ENCODE peak calls at places on chromosomes 1 and 21, in eight cellular contexts. R is neural progenitor cell, D is NT2/D1, L is endodermal cell, A is IMR-90, J is HCT116, G is PC-3, K is adipocyte. W is an unnamed sample. For H3K36me3 and H3K4me1, the result is how much of the 10 kb centered on the place peaks cover.

GRCh38 chr21:41168391-41169257 is 664 bp downstream of the BACE2 start:
- DNase-seq in R (peak), D (no peak), L (peak), A (peak), J (no peak), G (peak), K (peak), W (peak)

GRCh38 chr1:215526147-215526845 is 40.8 kb upstream of the KCTD3 start:
- DNase-seq in R (peak), D (peak), L (no peak), A (peak), J (peak), G (peak), K (peak), W (no peak)

GRCh38 chr1:109891930-109892329 is 18.7 kb upstream of the CSF1 start:
- DNase-seq in R (no peak), D (no peak), L (no peak), A (no peak), J (no peak), G (no peak), K (no peak), W (no peak)

GRCh38 chr1:201093962-201094361 is 18.3 kb downstream of the CACNA1S start:
- DNase-seq in R (no peak), D (no peak), L (no peak), A (no peak), J (no peak), G (no peak), K (no peak), W (no peak)

GRCh38 chr1:54973205-54973921 is 7.1 kb upstream of the TMEM61 start:
- DNase-seq in R (peak), D (peak), L (peak), A (peak), J (peak), G (peak), K (peak), W (peak)

GRCh38 chr1:111738436-111739221 is 566 bp downstream of the INKA2 start:
- DNase-seq in R (peak), D (no peak), L (peak), A (peak), J (peak), G (peak), K (peak), W (peak)

GRCh38 chr1:53592521-53592982 is 133.4 kb downstream of the DMRTB1 start:
- DNase-seq in R (peak), D (no peak), L (peak), A (peak), J (no peak), G (peak), K (peak), W (peak)

GRCh38 chr1:1211541-1212511 is 2.1 kb downstream of the TNFRSF4 start:
- DNase-seq in R (no peak), D (no peak), L (no peak), A (no peak), J (no peak), G (no peak), K (no peak), W (no peak)

GRCh38 chr1:223775054-223775453 is 62.7 kb downstream of the CAPN2 start:
- DNase-seq in R (no peak), D (no peak), L (no peak), A (peak), J (no peak), G (no peak), K (peak), W (peak)

GRCh38 chr1:25030674-25031589 is 100.9 kb upstream of the RUNX3 start:
- DNase-seq in R (no peak), D (no peak), L (no peak), A (peak), J (no peak), G (peak), K (no peak), W (no peak)

GRCh38 chr1:153639280-153639679 is 5.4 kb downstream of the CHTOP start:
- DNase-seq in R (no peak), D (no peak), L (no peak), A (no peak), J (no peak), G (no peak), K (no peak), W (no peak)

GRCh38 chr1:153640873-153641272 is 7.0 kb downstream of the CHTOP start:
- DNase-seq in R (no peak), D (no peak), L (no peak), A (no peak), J (no peak), G (no peak), K (no peak), W (no peak)

GRCh38 chr1:153643825-153644224 is 10.0 kb downstream of the CHTOP start:
- DNase-seq in R (no peak), D (no peak), L (no peak), A (no peak), J (no peak), G (no peak), K (no peak), W (no peak)

GRCh38 chr1:153643100-153643499 is 9.2 kb downstream of the CHTOP start:
- DNase-seq in R (no peak), D (no peak), L (no peak), A (no peak), J (no peak), G (no peak), K (no peak), W (no peak)

DNA sequence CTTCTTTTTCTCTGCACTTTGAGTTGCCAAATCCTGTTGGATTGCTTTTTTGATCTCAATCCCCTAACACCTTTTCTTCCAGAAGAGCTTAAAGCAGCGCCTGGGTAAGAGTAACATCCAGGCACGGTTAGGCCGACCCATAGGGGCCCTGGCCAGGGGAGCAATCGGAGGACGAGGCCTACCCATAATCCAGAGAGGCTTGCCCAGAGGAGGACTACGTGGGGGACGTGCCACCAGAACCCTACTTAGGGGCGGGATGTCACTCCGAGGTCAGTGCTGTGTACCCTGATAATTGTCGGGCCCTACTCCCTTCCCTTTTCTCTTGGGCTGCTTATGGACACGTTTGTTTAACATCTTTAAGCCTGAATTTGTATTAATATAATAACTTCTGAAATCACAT is 8.3 kb downstream of the CHTOP start:
- DNase-seq in R (no peak), D (no peak), L (no peak), A (no peak), J (no peak), G (no peak), K (no peak), W (no peak)
- H3K36me3 ChIP-seq in R (under half), D (half or more), L (half or more), A (half or more), J (half or more), G (half or more), K (half or more), W (under half)

GRCh38 chr1:78624035-78624434 is 3.8 kb downstream of the IFI44L start:
- DNase-seq in R (no peak), D (no peak), L (no peak), A (no peak), J (no peak), G (no peak), K (no peak), W (no peak)

GRCh38 chr1:78619446-78619802 is 824 bp upstream of the IFI44L start:
- DNase-seq in R (no peak), D (no peak), L (no peak), A (no peak), J (no peak), G (no peak), K (peak), W (no peak)

GRCh38 chr1:78619803-78620579 is at the start of gene IFI44L:
- DNase-seq in R (no peak), D (no peak), L (no peak), A (peak), J (no peak), G (peak), K (peak), W (peak)

GRCh38 chr1:78619029-78619428 is 1.2 kb upstream of the IFI44L start:
- DNase-seq in R (no peak), D (no peak), L (no peak), A (no peak), J (no peak), G (no peak), K (peak), W (no peak)

GRCh38 chr1:78622548-78622947 is 2.3 kb downstream of the IFI44L start:
- DNase-seq in R (no peak), D (no peak), L (no peak), A (no peak), J (no peak), G (no peak), K (no peak), W (no peak)
- H3K4me1 ChIP-seq in R (under half), D (under half), L (under half), A (under half), J (under half), G (under half), K (under half), W (under half)

GRCh38 chr1:183909672-183910071 is 104.8 kb downstream of the RGL1 start:
- DNase-seq in R (no peak), D (no peak), L (no peak), A (no peak), J (no peak), G (no peak), K (no peak), W (no peak)

GRCh38 chr1:183912265-183912886 is 107.5 kb downstream of the RGL1 start:
- DNase-seq in R (no peak), D (no peak), L (no peak), A (no peak), J (no peak), G (no peak), K (no peak), W (no peak)

GRCh38 chr1:183908095-183908494 is 103.2 kb downstream of the RGL1 start:
- DNase-seq in R (no peak), D (no peak), L (no peak), A (no peak), J (no peak), G (no peak), K (no peak), W (no peak)

GRCh38 chr1:183911285-183911684 is 106.4 kb downstream of the RGL1 start:
- DNase-seq in R (no peak), D (no peak), L (no peak), A (no peak), J (no peak), G (no peak), K (no peak), W (no peak)

DNA sequence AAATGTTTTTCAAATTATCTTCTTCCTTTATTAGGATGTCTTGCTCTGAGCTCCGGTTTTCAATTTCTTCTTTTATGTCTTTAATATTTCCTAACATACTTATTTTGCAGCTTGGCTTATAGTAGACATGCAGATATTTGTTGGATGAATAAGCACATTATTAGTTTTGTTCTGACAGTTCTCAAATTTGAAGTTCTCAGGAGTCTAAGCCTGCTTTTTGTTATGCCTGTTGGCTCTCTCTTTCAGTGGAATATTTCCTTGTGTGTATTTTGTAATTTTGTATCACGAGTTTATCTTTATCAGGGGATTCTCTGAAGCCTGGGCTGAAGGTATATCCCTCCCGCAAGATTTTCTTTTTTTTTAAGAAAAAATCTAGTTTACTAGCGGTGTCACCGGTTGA is 105.9 kb downstream of the RGL1 start:
- DNase-seq in R (no peak), D (no peak), L (no peak), A (no peak), J (no peak), G (no peak), K (no peak), W (no peak)
- H3K9ac ChIP-seq in R (no peak), D (no peak), L (no peak), A (no peak), J (no peak), G (no peak), K (peak), W (no peak)

GRCh38 chr1:246748006-246748405 is 23.8 kb downstream of the SCCPDH start:
- DNase-seq in R (no peak), D (no peak), L (no peak), A (no peak), J (no peak), G (no peak), K (no peak), W (no peak)

DNA sequence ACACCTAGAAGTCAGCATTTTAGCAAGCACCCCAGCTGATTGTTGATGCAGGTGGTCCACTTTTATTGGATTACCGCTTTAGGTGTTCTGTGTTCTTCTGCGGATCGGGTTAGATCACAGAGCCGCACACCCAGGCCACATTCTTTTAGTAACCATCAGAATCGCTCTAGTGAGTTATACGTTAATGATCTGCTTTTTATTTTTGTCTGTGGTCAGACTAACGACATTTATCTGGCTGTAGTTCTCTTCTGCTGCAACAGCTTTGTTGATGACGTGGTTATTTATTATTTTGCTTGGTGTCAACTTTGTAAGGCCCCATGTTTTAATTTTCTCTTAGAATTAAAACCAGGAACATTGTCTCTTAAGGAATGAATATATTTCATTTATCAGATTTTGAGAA is 18.2 kb downstream of the SCCPDH start:
- DNase-seq in R (no peak), D (no peak), L (no peak), A (no peak), J (no peak), G (no peak), K (no peak), W (no peak)
- H3K36me3 ChIP-seq in R (under half), D (under half), L (under half), A (under half), J (under half), G (under half), K (half or more), W (under half)

DNA sequence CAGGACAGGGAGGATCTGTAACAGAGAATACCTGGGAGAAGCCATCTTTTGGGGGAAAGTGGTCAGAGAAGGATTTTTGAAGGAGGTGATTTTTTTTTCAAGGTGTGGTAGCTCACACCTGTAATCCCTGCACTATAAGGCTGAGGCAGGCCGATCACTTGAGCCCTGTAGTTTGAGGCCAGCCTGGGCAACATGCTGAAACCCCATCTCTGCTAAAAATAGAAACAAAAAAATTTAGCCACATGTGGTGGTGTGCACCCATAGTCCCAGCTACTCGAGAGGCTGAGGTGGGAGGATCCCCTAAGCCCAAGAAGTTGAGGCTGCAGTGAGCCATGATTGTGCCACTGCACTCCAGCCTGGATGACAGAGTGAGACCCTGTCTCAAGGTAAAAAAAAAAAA is 67.4 kb upstream of the ARTN start:
- DNase-seq in R (no peak), D (no peak), L (no peak), A (no peak), J (no peak), G (no peak), K (no peak), W (no peak)
- H3K4me1 ChIP-seq in R (under half), D (under half), L (under half), A (under half), J (under half), G (under half), K (under half), W (under half)

DNA sequence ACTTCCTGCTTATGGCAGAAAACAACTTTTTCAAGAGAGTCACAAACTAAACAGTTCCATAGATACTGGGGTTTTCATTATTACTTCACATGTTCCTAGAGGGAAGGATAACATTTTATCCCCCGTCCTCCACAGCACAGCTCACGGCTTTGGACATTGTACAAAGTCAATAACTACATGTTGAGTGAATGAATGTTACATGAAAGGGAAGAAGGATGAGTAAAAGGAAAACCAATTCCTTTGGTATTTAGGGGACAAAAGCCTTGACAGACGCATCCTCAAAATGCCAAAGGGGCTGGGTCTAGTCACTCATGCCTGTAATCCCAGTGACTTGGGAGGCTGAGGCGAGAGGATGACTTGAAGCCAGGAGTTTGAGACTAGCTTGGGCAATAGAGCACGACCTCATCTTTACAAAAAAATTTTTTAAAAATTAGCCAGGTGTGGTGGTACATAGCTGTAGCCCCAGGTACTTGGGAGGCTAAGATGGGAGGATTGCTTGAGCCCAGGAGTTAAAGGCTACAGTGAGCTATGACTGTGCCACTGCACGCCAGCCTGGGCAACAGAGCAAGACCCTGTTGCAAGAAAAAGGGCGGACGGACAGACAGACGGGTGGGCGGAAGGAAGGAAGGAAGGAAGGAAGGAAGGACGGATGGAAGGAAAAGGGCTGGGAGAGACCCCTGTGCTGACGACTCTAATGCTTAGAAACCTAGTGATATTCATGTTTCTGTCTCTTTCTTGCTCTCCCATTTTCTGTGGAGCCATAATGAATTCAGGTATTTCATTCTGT is 14.6 kb downstream of the PI4KB start:
- DNase-seq in R (no peak), D (no peak), L (no peak), A (peak), J (no peak), G (peak), K (peak), W (no peak)
- H3K9ac ChIP-seq in R (no peak), D (no peak), L (no peak), A (no peak), J (peak), G (peak), K (peak), W (no peak)

GRCh38 chr1:212964102-212964501 is 13.8 kb downstream of the VASH2 start:
- DNase-seq in R (no peak), D (no peak), L (no peak), A (no peak), J (no peak), G (no peak), K (no peak), W (no peak)

GRCh38 chr1:212970085-212970484 is 19.7 kb downstream of the VASH2 start:
- DNase-seq in R (no peak), D (no peak), L (no peak), A (no peak), J (no peak), G (no peak), K (no peak), W (no peak)

GRCh38 chr1:212968385-212968863 is 18.1 kb downstream of the VASH2 start:
- DNase-seq in R (no peak), D (no peak), L (no peak), A (no peak), J (no peak), G (no peak), K (no peak), W (no peak)

GRCh38 chr1:212967767-212968166 is 17.4 kb downstream of the VASH2 start:
- DNase-seq in R (peak), D (peak), L (peak), A (peak), J (peak), G (peak), K (peak), W (no peak)

DNA sequence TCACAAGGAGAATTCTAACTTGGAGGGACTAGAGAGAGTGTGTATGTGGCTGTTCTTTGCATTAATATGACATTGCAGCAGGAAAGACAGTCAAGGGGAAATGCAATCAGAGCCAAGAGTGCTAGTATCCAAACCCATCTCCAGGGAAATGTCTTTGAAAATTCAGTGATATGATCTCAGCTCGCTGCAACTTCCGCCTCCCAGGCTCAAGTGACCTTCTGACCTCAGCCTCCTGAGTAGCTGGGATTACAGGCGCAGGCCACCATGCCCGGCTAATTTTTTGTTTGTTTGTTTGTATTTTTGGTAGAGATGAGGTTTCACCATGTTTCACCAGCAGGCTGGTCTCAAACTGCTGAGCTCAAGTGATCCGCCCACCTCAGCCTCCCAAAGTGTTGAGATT is 16.3 kb downstream of the VASH2 start:
- DNase-seq in R (no peak), D (no peak), L (no peak), A (no peak), J (no peak), G (no peak), K (no peak), W (no peak)
- H3K36me3 ChIP-seq in R (under half), D (half or more), L (under half), A (under half), J (under half), G (under half), K (under half), W (under half)

W was measured in colonic mucosa.